ENCODE peak calls at places on chromosomes 4 and X, in five cellular contexts. I is Peyer's patch, Q is Panc1, B is aorta, J is body of pancreas. Y is an unnamed sample.

GRCh38 chr4:114597410-114598115 is 1.0 kb upstream of the UGT8 start:
- DNase-seq in I (peak), Q (no peak), B (no peak), J (peak), Y (no peak)

GRCh38 chr4:95572304-95572991 is 23.7 kb upstream of the UNC5C start:
- DNase-seq in I (no peak), Q (no peak), B (no peak), J (peak), Y (no peak)

GRCh38 chrX:15947648-15948317 is 93.2 kb upstream of the AP1S2 start:
- DNase-seq in I (no peak), Q (no peak), B (no peak), J (no peak), Y (no peak)

GRCh38 chr4:20249333-20249732 is 2.4 kb upstream of the SLIT2 start:
- DNase-seq in I (no peak), Q (no peak), B (no peak), J (peak), Y (no peak)

GRCh38 chr4:161881370-161881769 is 282.4 kb downstream of the FSTL5 start:
- DNase-seq in I (no peak), Q (no peak), B (no peak), J (no peak), Y (no peak)

GRCh38 chr4:119652978-119653377 is 24.4 kb upstream of the PDE5A start:
- DNase-seq in I (no peak), Q (no peak), B (no peak), J (no peak), Y (no peak)

GRCh38 chr4:8330821-8331566 is 61.4 kb downstream of the HTRA3 start:
- DNase-seq in I (no peak), Q (no peak), B (peak), J (no peak), Y (no peak)

GRCh38 chrX:30992381-30992904 is 79.4 kb downstream of the FTHL17 start:
- DNase-seq in I (no peak), Q (no peak), B (no peak), J (no peak), Y (peak)

GRCh38 chrX:19640063-19640462 is 124.8 kb upstream of the MAP3K15 start:
- DNase-seq in I (no peak), Q (no peak), B (no peak), J (no peak), Y (no peak)

GRCh38 chr4:186666750-186667149 is 56.9 kb downstream of the FAT1 start:
- DNase-seq in I (no peak), Q (no peak), B (no peak), J (no peak), Y (no peak)

GRCh38 chr4:180557348-180557747 is 1685.9 kb upstream of the TENM3 start:
- DNase-seq in I (no peak), Q (peak), B (no peak), J (no peak), Y (no peak)

GRCh38 chrX:139204903-139205667 is 325.5 kb upstream of the F9 start:
- DNase-seq in I (no peak), Q (no peak), B (peak), J (peak), Y (peak)

GRCh38 chr4:80219301-80220025 is 22.2 kb downstream of the PRDM8 start:
- DNase-seq in I (no peak), Q (no peak), B (no peak), J (no peak), Y (no peak)

GRCh38 chrX:8090906-8091305 is 80.2 kb downstream of the VCX2 start:
- DNase-seq in I (no peak), Q (no peak), B (no peak), J (no peak), Y (no peak)

GRCh38 chrX:21493226-21493850 is 119.1 kb downstream of the CNKSR2 start:
- DNase-seq in I (no peak), Q (no peak), B (no peak), J (no peak), Y (no peak)

GRCh38 chr4:100118213-100118612 is 72.1 kb downstream of the DDIT4L start:
- DNase-seq in I (no peak), Q (no peak), B (no peak), J (no peak), Y (no peak)

GRCh38 chr4:152961041-152961751 is 25.1 kb downstream of the FHDC1 start:
- DNase-seq in I (no peak), Q (no peak), B (no peak), J (peak), Y (no peak)

GRCh38 chr4:81353861-81354260 is 117.8 kb downstream of the RASGEF1B start:
- DNase-seq in I (no peak), Q (no peak), B (no peak), J (no peak), Y (no peak)

GRCh38 chr4:112905728-112906127 is 143.7 kb upstream of the ANK2 start:
- DNase-seq in I (no peak), Q (no peak), B (no peak), J (no peak), Y (no peak)

GRCh38 chr4:56941403-56941802 is 33.7 kb downstream of the REST start:
- DNase-seq in I (no peak), Q (no peak), B (no peak), J (no peak), Y (no peak)

GRCh38 chr4:172692701-172693100 is 475.9 kb upstream of the GALNT7 start:
- DNase-seq in I (no peak), Q (no peak), B (no peak), J (no peak), Y (no peak)

GRCh38 chr4:185467101-185467500 is 4.4 kb downstream of the CCDC110 start:
- DNase-seq in I (no peak), Q (no peak), B (no peak), J (no peak), Y (no peak)

GRCh38 chr4:1325681-1326635 is 21.1 kb upstream of the UVSSA start:
- DNase-seq in I (no peak), Q (no peak), B (peak), J (no peak), Y (no peak)

GRCh38 chrX:63713510-63713909 is 71.5 kb downstream of the ARHGEF9 start:
- DNase-seq in I (no peak), Q (no peak), B (no peak), J (no peak), Y (no peak)

GRCh38 chr4:130306566-130306965 is 1210.6 kb downstream of the C4orf33 start:
- DNase-seq in I (no peak), Q (no peak), B (no peak), J (no peak), Y (no peak)

GRCh38 chrX:103373581-103373980 is 2.8 kb upstream of the BEX3 start:
- DNase-seq in I (no peak), Q (no peak), B (no peak), J (no peak), Y (no peak)

GRCh38 chr4:172705565-172705964 is 463.0 kb upstream of the GALNT7 start:
- DNase-seq in I (no peak), Q (no peak), B (no peak), J (no peak), Y (no peak)

GRCh38 chr4:150224896-150225591 is 146.8 kb downstream of the DCLK2 start:
- DNase-seq in I (no peak), Q (no peak), B (no peak), J (no peak), Y (no peak)

GRCh38 chrX:107978707-107979307 is 3.4 kb downstream of the TEX13B start:
- DNase-seq in I (no peak), Q (no peak), B (no peak), J (no peak), Y (no peak)

GRCh38 chr4:108058685-108059440 is 69.2 kb downstream of the HADH start:
- DNase-seq in I (no peak), Q (no peak), B (no peak), J (no peak), Y (peak)

GRCh38 chrX:138853936-138854335 is 142.4 kb upstream of the FGF13 start:
- DNase-seq in I (no peak), Q (no peak), B (no peak), J (no peak), Y (no peak)

DNA sequence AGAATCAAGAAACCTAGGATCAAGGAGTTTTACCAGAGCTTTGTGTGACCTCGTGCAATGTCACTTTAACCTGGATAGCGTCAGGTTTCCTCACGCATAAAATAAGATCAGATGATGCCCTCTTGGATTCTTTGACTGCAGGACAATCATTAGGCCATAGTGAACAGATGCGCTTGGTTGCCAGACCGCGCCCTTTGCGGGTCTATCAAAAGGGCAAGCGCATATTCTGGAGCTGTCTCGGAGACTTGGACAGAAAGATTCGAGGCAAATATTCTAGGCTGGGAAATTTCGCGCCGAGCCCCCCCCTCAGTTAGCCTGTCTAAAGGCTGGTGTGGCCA is 66.6 kb downstream of the FBXO8 start:
- DNase-seq in I (no peak), Q (no peak), B (no peak), J (no peak), Y (no peak)
- H3K4me3 ChIP-seq in I (no peak), Q (peak), B (no peak), J (no peak), Y (no peak)

GRCh38 chr4:15476396-15476795 is 6.7 kb downstream of the CC2D2A start:
- DNase-seq in I (no peak), Q (no peak), B (no peak), J (no peak), Y (no peak)

GRCh38 chr4:15479089-15479912 is 9.6 kb downstream of the CC2D2A start:
- DNase-seq in I (peak), Q (peak), B (no peak), J (peak), Y (peak)

GRCh38 chr4:15482346-15482745 is 12.7 kb downstream of the CC2D2A start:
- DNase-seq in I (no peak), Q (no peak), B (no peak), J (no peak), Y (no peak)

GRCh38 chr4:15479913-15480185 is 10.2 kb downstream of the CC2D2A start:
- DNase-seq in I (no peak), Q (no peak), B (no peak), J (no peak), Y (peak)

DNA sequence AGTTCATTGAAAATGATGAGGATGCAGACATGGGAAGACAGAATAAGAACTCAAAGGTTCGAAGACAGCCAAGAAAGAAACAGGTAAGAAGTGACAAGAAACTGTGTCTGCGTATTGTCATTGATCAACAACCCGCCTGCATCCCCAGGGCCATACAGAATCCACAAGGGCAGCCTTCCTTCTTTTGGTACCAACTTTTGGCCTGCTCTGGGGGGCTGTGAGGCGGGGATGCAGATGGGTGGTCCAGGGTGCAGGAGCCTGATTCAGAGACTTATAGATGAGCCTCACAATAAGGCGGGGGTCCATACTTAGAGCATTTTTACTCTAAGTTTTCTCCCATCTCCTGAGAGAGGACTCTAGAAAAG is 9.0 kb downstream of the CC2D2A start:
- DNase-seq in I (no peak), Q (no peak), B (no peak), J (no peak), Y (no peak)
- H3K4me3 ChIP-seq in I (no peak), Q (peak), B (no peak), J (no peak), Y (no peak)

DNA sequence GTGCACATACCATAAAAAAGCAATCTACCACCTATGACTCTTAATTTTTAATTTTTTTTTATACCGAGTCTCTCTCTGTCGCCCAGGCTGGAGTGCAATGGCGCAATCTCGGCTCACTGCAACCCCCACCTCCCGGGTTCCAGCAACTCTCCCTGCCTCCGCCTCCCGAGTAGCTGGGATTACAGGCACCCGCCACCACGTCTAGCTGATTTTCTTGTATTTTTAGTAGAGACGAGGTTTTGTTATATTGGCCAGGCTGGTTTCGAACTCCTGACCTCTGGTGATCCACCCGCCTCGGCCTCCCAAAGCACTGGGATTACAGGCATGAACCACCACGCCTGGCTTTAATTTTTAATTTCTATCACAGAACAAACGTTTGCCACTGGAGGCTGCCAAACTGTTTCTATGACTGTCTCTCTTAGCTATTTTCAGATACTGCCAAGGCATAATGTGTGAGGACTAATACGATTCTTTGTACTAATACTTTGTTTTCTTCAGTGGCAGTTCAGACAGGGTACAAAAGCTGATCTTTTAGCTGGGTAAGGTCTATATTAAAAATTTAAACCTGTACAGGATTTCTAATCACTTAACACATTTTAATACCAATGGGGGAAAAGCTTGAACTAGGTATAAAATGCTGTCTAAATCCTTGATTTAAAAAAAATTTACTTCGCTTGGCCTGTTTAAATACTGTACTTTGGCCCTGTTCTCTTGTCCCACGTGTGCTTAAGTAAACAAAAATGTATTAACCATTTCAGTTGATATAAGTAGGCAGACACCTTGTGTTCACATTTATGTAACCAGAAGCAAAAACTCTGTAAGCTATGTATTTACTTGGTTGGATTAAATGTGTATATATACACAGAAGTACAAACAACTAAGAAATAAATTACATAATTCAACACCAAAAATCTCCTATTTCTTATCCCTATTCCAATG is 2.3 kb downstream of the PGRMC2 start:
- DNase-seq in I (no peak), Q (no peak), B (no peak), J (peak), Y (no peak)
- H3K4me3 ChIP-seq in I (peak), Q (peak), B (no peak), J (peak), Y (no peak)

DNA sequence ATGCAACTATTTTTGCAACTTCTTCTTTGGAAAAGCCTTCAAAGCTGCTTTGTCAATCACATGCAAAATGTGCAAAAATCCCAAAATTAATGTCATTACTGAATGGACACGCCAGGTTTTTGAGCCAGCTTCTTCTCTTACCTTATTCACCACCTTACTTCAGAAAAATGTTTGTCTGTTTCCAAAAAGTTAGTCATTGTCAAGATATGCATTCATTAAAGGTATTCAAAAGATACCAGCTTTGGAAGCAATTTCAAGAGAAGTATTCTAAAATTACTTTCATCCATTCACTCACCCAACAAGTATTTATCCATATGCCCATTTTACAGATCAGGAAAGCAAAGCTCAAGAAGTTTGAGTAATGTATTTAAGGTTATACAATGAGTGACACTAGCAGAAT is 2.3 kb upstream of the SEPSECS start:
- DNase-seq in I (no peak), Q (no peak), B (no peak), J (no peak), Y (no peak)
- H3K4me3 ChIP-seq in I (no peak), Q (no peak), B (no peak), J (no peak), Y (no peak)

GRCh38 chr4:2796261-2797187 is 3.6 kb downstream of the SH3BP2 start:
- DNase-seq in I (peak), Q (no peak), B (peak), J (peak), Y (peak)

GRCh38 chr4:2793578-2793919 is 664 bp downstream of the SH3BP2 start:
- DNase-seq in I (peak), Q (no peak), B (peak), J (no peak), Y (no peak)

GRCh38 chr4:2795558-2796260 is 2.8 kb downstream of the SH3BP2 start:
- DNase-seq in I (peak), Q (no peak), B (peak), J (no peak), Y (no peak)

GRCh38 chr4:2793920-2794706 is 1.2 kb downstream of the SH3BP2 start:
- DNase-seq in I (peak), Q (no peak), B (peak), J (peak), Y (no peak)

GRCh38 chr4:2794707-2795557 is 2.0 kb downstream of the SH3BP2 start:
- DNase-seq in I (peak), Q (no peak), B (peak), J (no peak), Y (no peak)
- H3K4me3 ChIP-seq in I (peak), Q (peak), B (no peak), J (no peak), Y (no peak)

GRCh38 chrX:142688256-142688655 is 337.5 kb upstream of the SPANXN4 start:
- DNase-seq in I (no peak), Q (no peak), B (no peak), J (no peak), Y (no peak)

GRCh38 chrX:142686653-142687283 is 339.0 kb upstream of the SPANXN4 start:
- DNase-seq in I (no peak), Q (no peak), B (no peak), J (no peak), Y (no peak)

GRCh38 chrX:142686206-142686605 is 339.5 kb upstream of the SPANXN4 start:
- DNase-seq in I (no peak), Q (no peak), B (no peak), J (no peak), Y (no peak)
- H3K4me3 ChIP-seq in I (no peak), Q (no peak), B (no peak), J (no peak), Y (no peak)

DNA sequence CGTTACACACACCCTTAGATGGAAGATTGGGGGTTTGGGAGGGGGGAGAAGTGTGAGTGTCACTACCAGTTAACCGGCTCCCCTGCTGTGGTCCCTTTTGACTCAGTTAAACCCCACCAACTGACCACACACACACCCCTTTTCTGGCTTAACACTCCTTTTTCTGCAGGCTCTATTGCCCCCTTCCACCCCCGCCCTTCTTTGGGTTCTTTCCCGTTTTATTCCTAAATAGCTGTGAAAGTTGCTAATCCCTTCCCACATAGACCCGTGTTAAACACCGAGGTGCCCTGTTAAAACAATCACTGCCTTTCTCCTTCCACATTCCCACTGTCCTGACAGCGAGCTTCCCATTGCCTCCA is 3.7 kb upstream of the NR3C2 start:
- DNase-seq in I (no peak), Q (no peak), B (no peak), J (no peak), Y (no peak)
- H3K4me3 ChIP-seq in I (peak), Q (peak), B (peak), J (peak), Y (peak)

GRCh38 chr4:154417358-154417673 is 74.3 kb downstream of the DCHS2 start:
- DNase-seq in I (no peak), Q (no peak), B (no peak), J (no peak), Y (no peak)

GRCh38 chr4:154421618-154422017 is 70.0 kb downstream of the DCHS2 start:
- DNase-seq in I (no peak), Q (no peak), B (no peak), J (no peak), Y (no peak)

GRCh38 chr4:154414796-154415195 is 76.8 kb downstream of the DCHS2 start:
- DNase-seq in I (no peak), Q (no peak), B (no peak), J (no peak), Y (no peak)

GRCh38 chr4:154415313-154415712 is 76.3 kb downstream of the DCHS2 start:
- DNase-seq in I (no peak), Q (no peak), B (no peak), J (no peak), Y (no peak)

DNA sequence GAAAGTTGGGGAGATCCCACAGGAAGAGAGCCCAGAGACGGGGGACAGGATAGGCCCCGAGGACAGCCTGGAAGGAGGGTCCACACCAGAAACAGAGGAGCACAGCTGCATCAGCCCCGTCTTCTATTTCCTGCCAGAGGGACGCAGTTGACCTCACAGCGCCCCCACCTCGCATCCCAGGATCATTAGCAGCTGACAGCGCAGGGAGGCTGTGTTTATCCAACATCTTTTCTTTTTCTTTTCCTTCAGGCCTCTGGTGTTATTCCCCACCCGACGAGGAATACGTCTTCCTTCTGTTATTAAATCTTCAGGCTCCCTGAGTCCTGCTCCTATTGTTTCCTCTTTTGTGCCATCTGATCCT is 75.4 kb downstream of the DCHS2 start:
- DNase-seq in I (no peak), Q (no peak), B (no peak), J (no peak), Y (no peak)
- H3K4me3 ChIP-seq in I (peak), Q (peak), B (peak), J (no peak), Y (peak)

GRCh38 chr4:47913858-47914218 is 545 bp downstream of the NFXL1 start:
- DNase-seq in I (no peak), Q (no peak), B (peak), J (peak), Y (peak)

GRCh38 chr4:47913328-47913727 is 1.1 kb downstream of the NFXL1 start:
- DNase-seq in I (no peak), Q (no peak), B (no peak), J (no peak), Y (no peak)

GRCh38 chr4:47914926-47915237 is 499 bp upstream of the NFXL1 start:
- DNase-seq in I (no peak), Q (no peak), B (no peak), J (no peak), Y (no peak)

GRCh38 chr4:47914219-47914925 is at the start of gene NFXL1:
- DNase-seq in I (peak), Q (peak), B (peak), J (peak), Y (peak)

GRCh38 chr4:47915378-47915777 is 995 bp upstream of the NFXL1 start:
- DNase-seq in I (no peak), Q (no peak), B (no peak), J (no peak), Y (no peak)
- H3K4me3 ChIP-seq in I (no peak), Q (no peak), B (no peak), J (no peak), Y (no peak)

GRCh38 chrX:136768469-136769084 is 12.2 kb downstream of the ARHGEF6 start:
- DNase-seq in I (no peak), Q (no peak), B (peak), J (peak), Y (no peak)
- H3K4me3 ChIP-seq in I (no peak), Q (no peak), B (no peak), J (no peak), Y (no peak)

Y was measured in prostate gland.